ENCODE peak calls at places on chromosome 13, in four cellular contexts. O, E, P and H are unnamed samples.

GRCh38 chr13:109737606-109738005 is 48.8 kb downstream of the IRS2 start:
- DNase-seq in O (no peak), E (no peak), P (no peak), H (no peak)

GRCh38 chr13:38265135-38265497 is 84.5 kb upstream of the UFM1 start:
- DNase-seq in O (no peak), E (no peak), P (no peak), H (no peak)

GRCh38 chr13:106212436-106213010 is 322.9 kb downstream of the EFNB2 start:
- DNase-seq in O (no peak), E (no peak), P (no peak), H (no peak)

GRCh38 chr13:49893591-49893990 is 42.5 kb downstream of the SPRYD7 start:
- DNase-seq in O (no peak), E (no peak), P (no peak), H (no peak)

GRCh38 chr13:75785130-75785529 is 149.0 kb downstream of the LMO7 start:
- DNase-seq in O (no peak), E (no peak), P (no peak), H (no peak)

GRCh38 chr13:48615017-48615416 is 38.7 kb upstream of the CYSLTR2 start:
- DNase-seq in O (no peak), E (peak), P (no peak), H (no peak)

GRCh38 chr13:54733639-54734038 is 1705.0 kb downstream of the OLFM4 start:
- DNase-seq in O (no peak), E (no peak), P (no peak), H (no peak)

GRCh38 chr13:44259045-44260042 is 114.3 kb upstream of the SERP2 start:
- DNase-seq in O (peak), E (peak), P (peak), H (no peak)

GRCh38 chr13:114167445-114167844 is 11.6 kb upstream of the CFAP97D2 start:
- DNase-seq in O (no peak), E (peak), P (no peak), H (no peak)

GRCh38 chr13:72884111-72884510 is 102.2 kb downstream of the PIBF1 start:
- DNase-seq in O (no peak), E (no peak), P (no peak), H (no peak)

GRCh38 chr13:84994582-84994981 is 804.6 kb downstream of the SLITRK6 start:
- DNase-seq in O (no peak), E (no peak), P (no peak), H (no peak)

GRCh38 chr13:103282571-103283450 is 216.6 kb upstream of the SLC10A2 start:
- DNase-seq in O (no peak), E (no peak), P (no peak), H (no peak)

GRCh38 chr13:43227721-43228120 is 204.3 kb downstream of the DNAJC15 start:
- DNase-seq in O (no peak), E (no peak), P (no peak), H (no peak)

GRCh38 chr13:46062190-46062589 is 9.6 kb upstream of the ZC3H13 start:
- DNase-seq in O (no peak), E (peak), P (no peak), H (no peak)

GRCh38 chr13:113231306-113232207 is 22.1 kb downstream of the CUL4A start:
- DNase-seq in O (no peak), E (no peak), P (no peak), H (no peak)

GRCh38 chr13:32267836-32268439 is 47.2 kb downstream of the ZAR1L start:
- DNase-seq in O (no peak), E (no peak), P (no peak), H (no peak)

GRCh38 chr13:97121894-97122293 is 100.2 kb upstream of the MBNL2 start:
- DNase-seq in O (no peak), E (no peak), P (no peak), H (no peak)

GRCh38 chr13:25371608-25372274 is at the start of gene ATP8A2:
- DNase-seq in O (no peak), E (no peak), P (no peak), H (no peak)

GRCh38 chr13:43180837-43181236 is 157.5 kb downstream of the DNAJC15 start:
- DNase-seq in O (no peak), E (no peak), P (no peak), H (no peak)

GRCh38 chr13:72686766-72687165 is 40.7 kb downstream of the MZT1 start:
- DNase-seq in O (no peak), E (no peak), P (no peak), H (no peak)

GRCh38 chr13:34223984-34224383 is 406.0 kb downstream of the RFC3 start:
- DNase-seq in O (no peak), E (no peak), P (no peak), H (no peak)